ENCODE peak calls at places on chromosomes 6 and 20, in six cellular contexts. W is HCT116, F is SK-N-SH, Y is HepG2, O is K562, E is GM12878. Z is an unnamed sample.

GRCh38 chr20:9359561-9360308 is 154.7 kb upstream of the LAMP5 start:
- DNase-seq in O (no peak), Y (peak; percentile 67), F (peak; percentile 33), W (peak; percentile 46), E (no peak), Z (peak; percentile 12)

GRCh38 chr6:88376197-88376596 is 210.1 kb upstream of the CNR1 start:
- DNase-seq in E (no peak), O (no peak), Y (no peak), F (no peak), W (no peak), Z (no peak)

GRCh38 chr20:44930517-44931168 is 20.8 kb downstream of the PABPC1L start:
- DNase-seq in O (no peak), Y (no peak), E (no peak), F (no peak), W (no peak), Z (no peak)

GRCh38 chr6:154933181-154933827 is 61.8 kb upstream of the TIAM2 start:
- DNase-seq in F (no peak), Y (no peak), E (no peak), O (no peak), W (no peak), Z (no peak)

GRCh38 chr6:90098637-90099036 is 198.0 kb downstream of the BACH2 start:
- DNase-seq in W (no peak), Y (no peak), O (no peak), F (no peak), E (no peak), Z (no peak)

GRCh38 chr6:44569131-44569530 is 181.6 kb downstream of the CDC5L start:
- DNase-seq in E (no peak), Y (no peak), F (no peak), W (no peak), O (no peak), Z (no peak)

GRCh38 chr20:59752704-59753460 is 148.5 kb downstream of the PHACTR3 start:
- DNase-seq in W (no peak), Y (no peak), O (no peak), E (peak; percentile 26), F (peak; percentile 41), Z (no peak)

GRCh38 chr6:44528716-44529115 is 141.2 kb downstream of the CDC5L start:
- DNase-seq in Y (no peak), F (no peak), O (no peak), E (no peak), W (no peak), Z (no peak)

GRCh38 chr20:2128542-2128941 is 26.9 kb downstream of the STK35 start:
- DNase-seq in F (no peak), E (no peak), Y (no peak), O (no peak), W (no peak), Z (no peak)

GRCh38 chr6:115675443-115675842 is 385.2 kb downstream of the FRK start:
- DNase-seq in F (no peak), W (no peak), E (no peak), O (no peak), Y (no peak), Z (no peak)

GRCh38 chr20:9323622-9324021 is 190.8 kb upstream of the LAMP5 start:
- DNase-seq in E (no peak), O (no peak), Y (peak; percentile 29), W (peak; percentile 7), F (peak; percentile 16), Z (no peak)

GRCh38 chr6:30156262-30156599 is 4.8 kb downstream of the TRIM10 start:
- DNase-seq in E (no peak), F (no peak), W (peak; percentile 82), O (peak; percentile 65), Y (peak; percentile 49), Z (no peak)

GRCh38 chr6:42278131-42278853 is 60.6 kb upstream of the MRPS10 start:
- DNase-seq in E (no peak), Y (no peak), O (no peak), W (no peak), F (no peak), Z (no peak)

GRCh38 chr6:24428615-24429014 is 25.9 kb downstream of the MRS2 start:
- DNase-seq in W (no peak), F (no peak), Y (no peak), E (no peak), O (no peak), Z (no peak)

DNA sequence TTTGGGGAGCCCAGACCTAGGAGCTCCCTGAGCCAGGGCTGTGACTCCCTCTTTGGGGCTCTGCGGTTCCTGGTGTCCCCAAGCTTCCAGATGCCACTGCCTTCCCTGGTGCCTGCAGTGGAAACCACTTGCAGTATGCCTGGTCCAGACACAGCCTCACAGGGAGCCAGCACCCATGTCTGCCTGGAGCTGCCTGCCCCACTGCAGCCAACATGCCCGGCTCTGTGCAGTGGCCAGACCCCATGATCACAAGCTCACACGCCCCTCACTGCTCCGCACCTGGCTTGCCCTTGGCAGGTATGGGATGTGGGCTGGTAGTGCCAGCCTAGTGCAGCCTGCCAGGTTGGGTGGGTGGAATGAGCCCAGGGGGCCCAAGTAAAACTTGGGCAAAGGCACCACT is 644.8 kb downstream of the HTR1B start:
- DNase-seq in W (no peak), E (no peak), O (no peak), Y (no peak), F (no peak), Z (no peak)
- TF ChIP-seq SIN3A in W (no peak), E (no peak), O (no peak), Y (no peak), F (no peak), Z (no peak)

GRCh38 chr6:4781426-4781825 is 5.2 kb downstream of the CDYL start:
- DNase-seq in F (no peak), W (no peak), O (no peak), Y (no peak), E (no peak), Z (no peak)

GRCh38 chr6:4778086-4778485 is 1.9 kb downstream of the CDYL start:
- DNase-seq in W (no peak), F (no peak), Y (no peak), E (no peak), O (no peak), Z (no peak)

GRCh38 chr6:4776967-4777925 is 1.0 kb downstream of the CDYL start:
- DNase-seq in F (no peak), W (no peak), E (no peak), O (peak; percentile 68), Y (no peak), Z (no peak)

GRCh38 chr6:4781967-4782537 is 5.8 kb downstream of the CDYL start:
- DNase-seq in F (no peak), E (no peak), O (no peak), W (no peak), Y (no peak), Z (no peak)

DNA sequence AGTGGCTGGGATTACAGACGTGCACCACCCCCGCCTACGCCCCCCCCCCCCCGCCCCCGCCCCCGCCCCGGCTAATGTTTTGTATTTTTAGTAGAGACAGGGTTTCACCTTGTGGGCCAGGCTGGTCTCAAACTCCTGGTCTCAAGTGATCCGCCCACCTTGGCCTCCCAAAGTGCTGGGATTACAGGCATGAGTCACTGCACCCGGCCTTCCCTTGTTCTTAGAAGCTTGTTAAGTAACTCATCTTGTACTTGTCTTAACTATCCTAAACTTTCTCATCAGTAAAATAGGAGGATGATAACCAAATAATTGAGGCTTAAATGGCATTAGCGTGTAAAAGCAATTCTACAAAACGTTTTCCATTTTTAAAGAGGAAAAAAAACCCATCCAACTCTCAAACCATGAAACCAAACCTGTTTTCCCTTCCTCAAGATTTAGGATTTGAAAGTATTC is 4.2 kb downstream of the CDYL start:
- DNase-seq in E (no peak), Y (no peak), W (no peak), O (no peak), F (no peak), Z (no peak)
- TF ChIP-seq SIN3A in E (no peak), Y (no peak), W (no peak), O (no peak), F (no peak), Z (no peak)

GRCh38 chr20:20564279-20564678 is 148.2 kb downstream of the RALGAPA2 start:
- DNase-seq in O (no peak), W (no peak), Y (no peak), F (no peak), E (no peak), Z (no peak)
- TF ChIP-seq SIN3A in O (no peak), W (no peak), Y (no peak), F (no peak), E (no peak), Z (no peak)

GRCh38 chr20:61193164-61193563 is 58.9 kb upstream of the CDH4 start:
- DNase-seq in Y (no peak), W (no peak), O (no peak), E (no peak), F (no peak), Z (no peak)
- TF ChIP-seq SIN3A in Y (no peak), W (no peak), O (no peak), E (no peak), F (no peak), Z (no peak)

GRCh38 chr20:49853640-49854039 is 41.0 kb downstream of the SLC9A8 start:
- DNase-seq in F (peak; percentile 45), O (no peak), Y (no peak), W (no peak), E (no peak), Z (no peak)
- TF ChIP-seq SIN3A in F (no peak), O (no peak), Y (no peak), W (no peak), E (no peak), Z (no peak)

DNA sequence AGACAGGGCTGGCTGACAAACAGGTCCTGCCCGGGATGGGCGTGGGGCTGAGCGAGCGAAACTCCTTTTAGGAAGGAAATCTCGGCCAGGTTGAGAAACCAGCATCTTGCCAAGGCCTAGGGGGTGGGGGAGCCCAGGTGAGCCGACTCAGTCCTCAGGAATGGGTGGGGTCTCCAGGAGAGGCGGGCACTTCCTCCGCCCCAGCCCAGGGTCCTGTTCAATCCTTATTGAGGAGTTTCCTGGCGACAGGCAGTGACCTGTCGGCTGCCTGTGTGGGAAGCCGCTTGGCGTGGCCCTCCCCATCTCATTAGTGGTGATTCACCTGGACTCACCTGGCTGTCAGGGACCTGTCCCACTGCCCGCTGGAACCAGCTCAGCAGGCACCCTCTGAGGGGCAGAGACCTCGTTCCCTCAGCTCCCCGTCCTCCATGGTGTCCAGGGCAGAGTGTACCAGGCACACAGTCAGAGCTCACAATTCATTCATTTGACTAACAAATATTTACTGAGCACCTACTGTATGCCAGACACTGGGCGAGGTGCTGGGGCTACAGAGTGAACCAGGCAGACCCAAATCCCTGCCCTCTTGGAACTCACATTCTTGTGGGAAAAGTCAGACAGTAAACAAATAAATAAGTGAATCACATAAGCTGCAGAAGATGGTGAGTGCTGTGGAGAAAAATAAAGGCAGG is 51.1 kb downstream of the FGD2 start:
- DNase-seq in W (peak; percentile 31), F (no peak), O (no peak), E (no peak), Y (peak; percentile 60), Z (no peak)
- TF ChIP-seq SIN3A in W (no peak), F (no peak), O (no peak), E (no peak), Y (no peak), Z (no peak)